ENCODE peak calls at places on chromosomes 3 and 15, in five cellular contexts. P, S, X, N and D are unnamed samples. For H3K4me1, the result is how much of the 10 kb centered on the place peaks cover.

GRCh38 chr3:61730058-61730457 is 168.7 kb downstream of the PTPRG start:
- DNase-seq in X (no peak), S (no peak), P (no peak), N (no peak), D (no peak)

GRCh38 chr3:156888576-156888975 is 62.4 kb downstream of the LEKR1 start:
- DNase-seq in X (no peak), S (no peak), N (no peak), P (no peak), D (no peak)

GRCh38 chr3:111617912-111618601 is 22.9 kb upstream of the ZBED2 start:
- DNase-seq in N (no peak), P (no peak), S (no peak), X (no peak), D (no peak)

GRCh38 chr15:57017024-57017423 is 98.6 kb downstream of the TCF12 start:
- DNase-seq in P (peak), S (no peak), N (no peak), X (no peak), D (no peak)

GRCh38 chr3:175668300-175668699 is 809.2 kb downstream of the NAALADL2 start:
- DNase-seq in X (no peak), P (no peak), S (no peak), N (no peak), D (no peak)

GRCh38 chr15:77067691-77068367 is 3.1 kb downstream of the TSPAN3 start:
- DNase-seq in P (no peak), N (no peak), S (no peak), X (no peak), D (no peak)

GRCh38 chr3:16480861-16481569 is 32.5 kb downstream of the RFTN1 start:
- DNase-seq in X (no peak), N (no peak), S (no peak), P (peak), D (no peak)

GRCh38 chr3:158460929-158461328 is 110.1 kb upstream of the MLF1 start:
- DNase-seq in N (no peak), X (no peak), S (no peak), P (no peak), D (no peak)

GRCh38 chr15:74438696-74439316 is 5.0 kb upstream of the SEMA7A start:
- DNase-seq in X (no peak), P (peak), S (peak), N (peak), D (peak)

GRCh38 chr3:20023663-20024417 is 11.8 kb upstream of the PP2D1 start:
- DNase-seq in S (peak), P (no peak), N (no peak), X (no peak), D (peak)

GRCh38 chr3:53162672-53163458 is 1.9 kb downstream of the PRKCD start:
- DNase-seq in X (no peak), S (peak), N (no peak), P (no peak), D (no peak)

GRCh38 chr3:140424726-140425125 is 253.1 kb upstream of the TRIM42 start:
- DNase-seq in X (no peak), P (no peak), N (no peak), S (no peak), D (no peak)

GRCh38 chr15:25333049-25333448 is 105.8 kb downstream of the UBE3A start:
- DNase-seq in P (no peak), S (no peak), X (no peak), N (no peak), D (no peak)

GRCh38 chr15:73711526-73711925 is 27.3 kb downstream of the CD276 start:
- DNase-seq in N (no peak), P (no peak), X (no peak), S (no peak), D (no peak)

GRCh38 chr15:74127255-74127953 is 3.0 kb upstream of the ISLR2 start:
- DNase-seq in S (peak), P (peak), X (peak), N (peak), D (peak)

GRCh38 chr3:11591401-11592266 is 52.1 kb downstream of the VGLL4 start:
- DNase-seq in P (peak), S (peak), X (no peak), N (no peak), D (no peak)

DNA sequence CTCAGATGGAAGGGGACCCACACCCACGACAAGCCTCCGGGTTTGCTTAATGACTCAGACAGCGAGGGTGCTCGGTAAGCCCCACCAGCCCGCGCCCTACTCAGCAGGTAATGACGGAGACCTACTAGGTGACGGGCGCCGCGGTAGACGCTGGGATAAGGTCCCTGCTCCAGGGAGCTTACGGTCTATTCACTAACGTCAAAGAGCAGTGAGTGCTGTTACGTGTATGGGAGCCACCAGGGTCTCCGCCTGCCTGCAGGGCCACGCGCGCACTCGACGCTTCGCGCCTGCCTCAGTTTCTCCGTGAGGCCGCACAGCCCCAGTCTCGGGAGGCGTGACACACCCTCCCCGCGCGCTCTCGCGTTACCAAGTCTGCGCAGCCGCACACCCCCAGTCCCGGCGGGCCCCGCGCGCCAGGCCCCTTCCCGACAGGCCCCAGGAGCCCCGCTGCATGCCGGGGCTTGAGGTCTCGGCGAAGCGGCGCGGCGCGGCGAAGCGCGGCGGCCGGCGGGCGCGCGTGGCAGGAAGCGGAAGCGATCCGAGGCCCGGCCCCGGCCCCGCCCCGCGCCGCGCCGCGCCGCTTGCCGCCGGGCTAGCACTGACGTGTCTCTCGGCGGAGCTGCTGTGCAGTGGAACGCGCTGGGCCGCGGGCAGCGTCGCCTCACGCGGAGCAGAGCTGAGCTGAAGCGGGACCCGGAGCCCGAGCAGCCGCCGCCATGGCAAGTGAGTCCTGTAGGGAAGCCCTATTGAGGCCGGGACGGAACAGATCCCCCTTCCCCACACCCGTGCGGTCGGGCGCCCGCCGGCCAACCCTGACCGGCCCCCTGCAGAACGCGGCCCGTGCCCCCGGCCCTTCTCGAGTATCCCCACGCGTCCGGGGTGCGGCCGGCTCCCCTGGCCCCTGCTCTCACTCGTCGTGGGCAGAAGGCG is at the start of gene SEC61A1:
- DNase-seq in P (peak), S (peak), N (peak), X (peak), D (peak)
- H3K4me1 ChIP-seq in P (under half), S (under half), N (under half), X (under half), D (under half)

GRCh38 chr15:101168463-101168824 is 83.4 kb downstream of the CHSY1 start:
- DNase-seq in S (peak), P (no peak), N (no peak), X (peak), D (peak)

GRCh38 chr15:101168898-101169297 is 83.0 kb downstream of the CHSY1 start:
- DNase-seq in P (no peak), S (no peak), N (no peak), X (no peak), D (no peak)

GRCh38 chr15:101167366-101167790 is 84.5 kb downstream of the CHSY1 start:
- DNase-seq in N (no peak), S (no peak), P (no peak), X (no peak), D (no peak)

GRCh38 chr15:101167791-101168462 is 83.9 kb downstream of the CHSY1 start:
- DNase-seq in N (no peak), S (peak), X (peak), P (no peak), D (peak)

GRCh38 chr15:101165905-101166471 is 85.9 kb downstream of the CHSY1 start:
- DNase-seq in P (no peak), N (no peak), X (no peak), S (no peak), D (no peak)
- H3K27ac ChIP-seq in P (no peak), N (no peak), X (peak), S (no peak), D (no peak)

GRCh38 chr15:101184830-101185229 is 67.0 kb downstream of the CHSY1 start:
- DNase-seq in X (no peak), P (no peak), N (no peak), S (no peak), D (no peak)
- H3K4me1 ChIP-seq in X (half or more), P (under half), N (under half), S (under half), D (under half)

GRCh38 chr3:185555948-185556347 is 3.6 kb upstream of the LIPH start:
- DNase-seq in N (no peak), P (no peak), X (no peak), S (no peak), D (no peak)

GRCh38 chr3:185561374-185561943 is 9.1 kb upstream of the LIPH start:
- DNase-seq in N (no peak), P (peak), X (no peak), S (peak), D (peak)

GRCh38 chr3:185559706-185560090 is 7.3 kb upstream of the LIPH start:
- DNase-seq in S (no peak), P (no peak), X (no peak), N (no peak), D (no peak)

GRCh38 chr3:185560676-185561075 is 8.3 kb upstream of the LIPH start:
- DNase-seq in P (peak), S (no peak), X (no peak), N (no peak), D (no peak)

GRCh38 chr3:185558395-185558794 is 6.0 kb upstream of the LIPH start:
- DNase-seq in S (peak), P (no peak), X (no peak), N (no peak), D (no peak)
- H3K27ac ChIP-seq in S (peak), P (no peak), X (no peak), N (peak), D (no peak)